ENCODE peak calls at places on chromosomes 4 and X, in four cellular contexts. N, Q, W and P are unnamed samples. For H3K36me3, the result is how much of the 10 kb centered on the place peaks cover.

GRCh38 chr4:80097395-80098177 is 24.6 kb upstream of the ANTXR2 start:
- DNase-seq in Q (no peak), W (no peak), N (peak), P (peak)

GRCh38 chr4:150457802-150458201 is 124.1 kb upstream of the MAB21L2 start:
- DNase-seq in W (no peak), Q (no peak), N (no peak), P (no peak)

GRCh38 chr4:173878701-173879100 is 348.7 kb upstream of the HAND2 start:
- DNase-seq in W (peak), N (peak), Q (no peak), P (no peak)

GRCh38 chrX:120514236-120514635 is 45.1 kb upstream of the LAMP2 start:
- DNase-seq in Q (no peak), W (no peak), N (peak), P (peak)

GRCh38 chrX:16113978-16114554 is 9.3 kb upstream of the GRPR start:
- DNase-seq in Q (no peak), W (no peak), N (no peak), P (no peak)

GRCh38 chrX:119145241-119145653 is 17.6 kb upstream of the KIAA1210 start:
- DNase-seq in W (no peak), N (no peak), Q (no peak), P (peak)

GRCh38 chr4:121339307-121339706 is 41.5 kb downstream of the QRFPR start:
- DNase-seq in W (no peak), N (no peak), Q (no peak), P (no peak)

GRCh38 chrX:63506320-63506719 is 155.2 kb upstream of the SPIN4 start:
- DNase-seq in Q (no peak), N (peak), W (no peak), P (peak)

GRCh38 chr4:1536579-1537409 is 130.6 kb upstream of the NKX1-1 start:
- DNase-seq in N (no peak), W (peak), Q (no peak), P (no peak)

GRCh38 chr4:164529486-164529885 is 224.4 kb upstream of the SMIM31 start:
- DNase-seq in W (no peak), N (no peak), Q (no peak), P (no peak)

GRCh38 chr4:135515295-135515694 is 1313.7 kb upstream of the PABPC4L start:
- DNase-seq in W (no peak), Q (no peak), N (no peak), P (no peak)

GRCh38 chr4:15682790-15683495 is 1.3 kb downstream of the FAM200B start:
- DNase-seq in Q (no peak), N (peak), W (no peak), P (no peak)

GRCh38 chrX:47540754-47541538 is 20.1 kb upstream of the ARAF start:
- DNase-seq in N (peak), Q (no peak), W (peak), P (peak)

GRCh38 chr4:172270421-172270820 is 457.2 kb downstream of the GALNTL6 start:
- DNase-seq in Q (no peak), N (no peak), W (no peak), P (no peak)

GRCh38 chr4:183408791-183409190 is 35.6 kb upstream of the CDKN2AIP start:
- DNase-seq in Q (no peak), N (no peak), W (no peak), P (no peak)

GRCh38 chrX:2712428-2712827 is 21.3 kb downstream of the CD99 start:
- DNase-seq in W (no peak), N (no peak), Q (no peak), P (no peak)

GRCh38 chrX:21354725-21355124 is 19.5 kb upstream of the CNKSR2 start:
- DNase-seq in N (no peak), Q (no peak), W (no peak), P (no peak)

GRCh38 chrX:19602866-19603620 is 87.7 kb upstream of the MAP3K15 start:
- DNase-seq in N (peak), Q (no peak), W (no peak), P (no peak)

GRCh38 chr4:17310269-17310652 is 201.6 kb downstream of the QDPR start:
- DNase-seq in N (peak), W (no peak), Q (no peak), P (no peak)

GRCh38 chr4:113026556-113026955 is 22.9 kb upstream of the ANK2 start:
- DNase-seq in N (no peak), W (no peak), Q (no peak), P (no peak)

GRCh38 chrX:49977319-49978090 is 55.1 kb downstream of the CLCN5 start:
- DNase-seq in W (no peak), Q (no peak), N (no peak), P (no peak)

GRCh38 chrX:3263681-3264126 is 82.7 kb downstream of the MXRA5 start:
- DNase-seq in W (no peak), Q (no peak), N (peak), P (no peak)

GRCh38 chr4:80171251-80171650 is 26.1 kb upstream of the PRDM8 start:
- DNase-seq in Q (no peak), W (no peak), N (peak), P (peak)

GRCh38 chr4:170109586-170110289 is 20.0 kb upstream of the AADAT start:
- DNase-seq in W (no peak), Q (no peak), N (no peak), P (no peak)

GRCh38 chr4:173056271-173056670 is 112.3 kb upstream of the GALNT7 start:
- DNase-seq in W (no peak), Q (no peak), N (no peak), P (no peak)

GRCh38 chr4:24537025-24537424 is 47.3 kb downstream of the DHX15 start:
- DNase-seq in W (no peak), N (no peak), Q (no peak), P (no peak)

GRCh38 chr4:87445964-87446363 is 23.6 kb downstream of the NUDT9 start:
- DNase-seq in W (no peak), Q (no peak), N (no peak), P (no peak)

GRCh38 chr4:143346208-143346607 is 9.5 kb downstream of the GAB1 start:
- DNase-seq in Q (no peak), N (no peak), W (no peak), P (no peak)

GRCh38 chr4:140037353-140038030 is 116.5 kb downstream of the MAML3 start:
- DNase-seq in W (no peak), N (peak), Q (no peak), P (peak)

GRCh38 chr4:20193522-20193902 is 58.2 kb upstream of the SLIT2 start:
- DNase-seq in N (no peak), W (no peak), Q (no peak), P (no peak)

GRCh38 chrX:69216446-69216845 is 51.2 kb upstream of the PJA1 start:
- DNase-seq in Q (no peak), N (no peak), W (no peak), P (no peak)

GRCh38 chr4:2958446-2958845 is 4.8 kb downstream of the NOP14 start:
- DNase-seq in Q (no peak), W (no peak), N (peak), P (no peak)
- H3K36me3 ChIP-seq in Q (under half), W (under half), N (under half), P (under half)

DNA sequence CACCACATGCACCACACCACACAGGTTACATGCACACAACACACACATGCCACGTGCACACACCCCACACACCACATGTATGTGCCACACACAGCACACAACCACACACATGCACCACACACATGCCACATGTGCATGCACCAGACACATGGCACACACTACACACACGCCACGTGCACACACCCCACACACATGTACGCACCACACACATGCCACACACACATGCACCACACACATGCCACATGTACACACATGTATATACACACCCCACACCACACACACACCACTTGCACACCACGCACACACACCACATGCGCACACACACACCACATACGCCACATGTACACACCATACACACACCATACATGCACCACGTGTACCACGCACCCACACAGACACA is 19.6 kb upstream of the MSANTD1 start:
- DNase-seq in N (no peak), Q (no peak), W (no peak), P (peak)
- H3K36me3 ChIP-seq in N (half or more), Q (under half), W (under half), P (half or more)

GRCh38 chr4:108139089-108139488 is 29.6 kb downstream of the LEF1 start:
- DNase-seq in Q (no peak), W (no peak), N (no peak), P (no peak)
- H3K36me3 ChIP-seq in Q (under half), W (under half), N (under half), P (under half)

GRCh38 chrX:74531081-74531480 is 83.3 kb downstream of the RLIM start:
- DNase-seq in N (no peak), W (no peak), Q (no peak), P (no peak)
- H3K36me3 ChIP-seq in N (under half), W (under half), Q (under half), P (under half)

GRCh38 chr4:56405016-56405415 is 17.7 kb upstream of the AASDH start:
- DNase-seq in N (no peak), Q (no peak), W (no peak), P (no peak)

GRCh38 chr4:56410247-56410646 is 23.0 kb upstream of the AASDH start:
- DNase-seq in N (peak), W (no peak), Q (no peak), P (peak)

GRCh38 chr4:56414135-56414675 is 21.2 kb downstream of the PPAT start:
- DNase-seq in N (peak), W (no peak), Q (no peak), P (peak)

GRCh38 chr4:56406151-56406550 is 18.9 kb upstream of the AASDH start:
- DNase-seq in Q (no peak), W (no peak), N (no peak), P (no peak)

GRCh38 chr4:56408978-56409377 is 21.7 kb upstream of the AASDH start:
- DNase-seq in Q (no peak), W (no peak), N (no peak), P (no peak)
- H3K36me3 ChIP-seq in Q (under half), W (under half), N (under half), P (under half)

GRCh38 chr4:102589743-102590142 is 88.6 kb downstream of the NFKB1 start:
- DNase-seq in N (no peak), Q (no peak), W (no peak), P (no peak)

GRCh38 chr4:102594000-102594399 is 92.8 kb downstream of the NFKB1 start:
- DNase-seq in Q (no peak), W (no peak), N (no peak), P (no peak)

GRCh38 chr4:102598102-102598758 is 97.1 kb downstream of the NFKB1 start:
- DNase-seq in W (no peak), Q (no peak), N (peak), P (peak)

GRCh38 chr4:102598759-102599379 is 97.7 kb downstream of the NFKB1 start:
- DNase-seq in Q (no peak), N (peak), W (no peak), P (no peak)

GRCh38 chr4:102593147-102593546 is 92.0 kb downstream of the NFKB1 start:
- DNase-seq in Q (no peak), W (no peak), N (no peak), P (no peak)
- H3K36me3 ChIP-seq in Q (under half), W (under half), N (under half), P (under half)

DNA sequence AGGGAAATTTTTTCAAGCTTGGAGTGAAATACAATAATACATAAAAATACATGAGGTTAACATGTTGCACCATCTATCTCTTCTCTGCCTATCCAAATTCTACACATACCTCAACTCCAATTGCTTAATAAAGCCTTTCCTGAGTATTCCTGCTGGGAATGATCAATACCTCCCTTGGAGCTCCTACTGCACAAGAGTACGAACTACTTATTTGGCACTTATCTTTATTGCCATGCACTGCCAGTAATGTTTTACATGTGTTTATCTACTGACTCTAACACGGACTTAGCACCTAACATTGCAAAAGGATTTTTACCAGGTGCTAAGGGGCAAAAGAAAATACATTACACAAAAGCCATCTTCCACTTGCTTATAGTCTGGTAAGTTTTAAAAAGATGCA is 80.2 kb downstream of the ADGRA3 start:
- DNase-seq in N (no peak), Q (no peak), W (no peak), P (no peak)
- H3K36me3 ChIP-seq in N (under half), Q (under half), W (under half), P (under half)

GRCh38 chr4:76714226-76714625 is 183.7 kb downstream of the SOWAHB start:
- DNase-seq in W (no peak), N (no peak), Q (no peak), P (no peak)
- H3K36me3 ChIP-seq in W (under half), N (under half), Q (under half), P (under half)

GRCh38 chrX:24799565-24799964 is 105.8 kb downstream of the POLA1 start:
- DNase-seq in N (no peak), W (no peak), Q (no peak), P (no peak)
- H3K36me3 ChIP-seq in N (under half), W (under half), Q (under half), P (under half)

GRCh38 chr4:2697995-2698414 is 58.1 kb downstream of the TNIP2 start:
- DNase-seq in Q (no peak), W (no peak), N (no peak), P (no peak)

GRCh38 chr4:2699534-2699933 is 56.6 kb downstream of the TNIP2 start:
- DNase-seq in W (no peak), Q (no peak), N (no peak), P (no peak)

GRCh38 chr4:2698951-2699505 is 57.1 kb downstream of the TNIP2 start:
- DNase-seq in W (no peak), Q (no peak), N (no peak), P (peak)

GRCh38 chr4:2698504-2698903 is 57.6 kb downstream of the TNIP2 start:
- DNase-seq in N (no peak), Q (no peak), W (no peak), P (peak)

DNA sequence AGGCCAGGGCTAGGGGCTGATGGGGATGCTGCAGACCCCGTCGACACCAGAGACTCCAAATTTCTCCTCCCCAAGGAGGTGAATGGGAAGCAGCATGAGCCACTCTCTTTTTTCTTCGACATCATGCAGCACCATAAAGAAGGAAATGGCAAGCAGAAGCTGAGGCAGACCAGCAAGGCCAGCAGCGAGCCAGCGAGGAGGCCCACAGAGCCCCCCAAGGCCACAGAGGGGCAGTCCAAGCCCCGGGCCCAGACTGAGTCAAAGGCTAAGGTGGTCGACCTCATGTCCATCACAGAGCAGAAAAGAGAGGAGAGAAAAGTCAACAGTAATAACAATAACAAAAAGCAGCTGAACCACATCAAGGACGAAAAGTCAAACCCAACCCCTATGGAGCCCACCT is 56.1 kb downstream of the TNIP2 start:
- DNase-seq in N (no peak), Q (no peak), W (no peak), P (no peak)
- H3K36me3 ChIP-seq in N (half or more), Q (under half), W (under half), P (half or more)